ENCODE peak calls at places on chromosome 11, in five cellular contexts. Y, R, A, K and H are unnamed samples.

GRCh38 chr11:40030867-40031266 is 1428.6 kb downstream of the LRRC4C start:
- DNase-seq in R (no peak), Y (no peak), A (no peak), K (peak), H (no peak)

GRCh38 chr11:77590194-77590591 is 440 bp downstream of the AQP11 start:
- DNase-seq in A (no peak), R (peak), Y (peak), K (peak), H (peak)

GRCh38 chr11:2325719-2326118 is 23.9 kb downstream of the TSPAN32 start:
- DNase-seq in A (no peak), K (no peak), R (peak), Y (no peak), H (no peak)

GRCh38 chr11:76598426-76598839 is 72.1 kb downstream of the LRRC32 start:
- DNase-seq in R (peak), A (no peak), K (peak), Y (peak), H (peak)

GRCh38 chr11:6397636-6398035 is 7.4 kb downstream of the SMPD1 start:
- DNase-seq in Y (no peak), K (no peak), R (peak), A (no peak), H (peak)

GRCh38 chr11:32775908-32776307 is 18.6 kb downstream of the CCDC73 start:
- DNase-seq in R (no peak), K (no peak), A (no peak), Y (no peak), H (no peak)

GRCh38 chr11:45754261-45754709 is 50.7 kb upstream of the SLC35C1 start:
- DNase-seq in R (peak), K (peak), Y (no peak), A (no peak), H (no peak)

GRCh38 chr11:10379433-10379832 is 74.6 kb downstream of the ADM start:
- DNase-seq in K (no peak), Y (no peak), R (peak), A (no peak), H (no peak)

GRCh38 chr11:8561461-8561860 is 32.6 kb downstream of the STK33 start:
- DNase-seq in Y (no peak), K (no peak), R (no peak), A (no peak), H (no peak)

GRCh38 chr11:67020949-67021348 is 2.0 kb upstream of the SYT12 start:
- DNase-seq in A (no peak), R (no peak), Y (no peak), K (no peak), H (no peak)

GRCh38 chr11:67023957-67024353 is 1.0 kb downstream of the SYT12 start:
- DNase-seq in Y (no peak), K (no peak), R (no peak), A (no peak), H (no peak)

GRCh38 chr11:67024410-67024809 is 1.5 kb downstream of the SYT12 start:
- DNase-seq in R (no peak), A (no peak), K (no peak), Y (no peak), H (no peak)

GRCh38 chr11:67022961-67023956 is at the start of gene SYT12:
- DNase-seq in Y (no peak), K (peak), R (peak), A (no peak), H (no peak)

GRCh38 chr11:67022341-67022933 is 497 bp upstream of the SYT12 start:
- DNase-seq in R (peak), Y (no peak), A (no peak), K (no peak), H (no peak)
- H3K4me3 ChIP-seq in R (peak), Y (peak), A (no peak), K (peak), H (peak)

DNA sequence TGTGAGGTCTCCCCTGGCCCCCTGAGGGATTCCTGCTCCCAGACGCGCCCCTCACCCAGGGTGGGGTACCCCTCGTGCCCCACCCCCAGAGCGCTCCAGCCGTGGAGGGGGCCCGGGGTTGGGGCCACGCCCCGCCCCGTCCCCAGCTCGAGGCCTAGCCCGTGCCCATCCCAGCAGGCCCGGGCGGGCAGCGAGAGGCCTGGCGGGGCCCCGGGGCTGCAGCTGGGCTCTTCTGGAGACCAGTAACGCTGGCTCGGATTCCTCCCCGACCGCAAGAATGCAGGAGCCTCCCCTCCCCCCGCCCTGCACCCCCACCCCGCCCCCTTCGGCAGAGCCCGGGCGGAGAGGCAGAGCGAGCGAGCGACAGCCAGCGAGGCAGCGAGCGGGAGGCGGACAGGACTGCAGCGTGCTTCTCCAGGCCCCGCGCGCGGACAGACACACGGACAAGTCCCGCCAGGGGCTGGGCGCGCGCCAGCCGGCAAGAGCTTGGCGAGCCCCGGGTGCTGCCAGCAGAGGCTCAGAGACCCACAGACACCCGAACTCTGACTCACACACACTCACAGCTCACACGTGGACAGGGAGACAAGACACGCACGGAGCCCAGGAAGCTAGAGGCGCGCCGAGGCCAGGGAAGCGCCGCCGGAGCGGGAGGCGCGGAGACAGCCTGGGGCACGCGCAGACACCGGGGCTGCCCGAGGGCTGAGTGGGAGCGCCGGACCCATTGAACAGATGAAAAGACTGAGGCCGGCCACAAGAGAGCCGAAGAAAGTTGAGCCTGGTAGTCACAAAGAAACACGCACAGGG is 15.2 kb downstream of the BCL9L start:
- DNase-seq in R (peak), Y (peak), A (peak), K (peak), H (peak)
- H3K4me3 ChIP-seq in R (peak), Y (peak), A (peak), K (peak), H (peak)

GRCh38 chr11:64874308-64874707 is 4.1 kb downstream of the EHD1 start:
- DNase-seq in A (peak), R (no peak), K (no peak), Y (no peak), H (no peak)
- H3K4me3 ChIP-seq in A (no peak), R (no peak), K (no peak), Y (peak), H (no peak)

GRCh38 chr11:35142481-35143207 is 3.7 kb downstream of the CD44 start:
- DNase-seq in K (peak), A (no peak), R (peak), Y (no peak), H (peak)

GRCh38 chr11:35139883-35140282 is 912 bp downstream of the CD44 start:
- DNase-seq in Y (no peak), A (no peak), R (no peak), K (no peak), H (no peak)

GRCh38 chr11:35141034-35141433 is 2.1 kb downstream of the CD44 start:
- DNase-seq in K (no peak), A (no peak), R (no peak), Y (no peak), H (no peak)

GRCh38 chr11:35143509-35144102 is 4.6 kb downstream of the CD44 start:
- DNase-seq in Y (no peak), K (no peak), R (no peak), A (no peak), H (no peak)

DNA sequence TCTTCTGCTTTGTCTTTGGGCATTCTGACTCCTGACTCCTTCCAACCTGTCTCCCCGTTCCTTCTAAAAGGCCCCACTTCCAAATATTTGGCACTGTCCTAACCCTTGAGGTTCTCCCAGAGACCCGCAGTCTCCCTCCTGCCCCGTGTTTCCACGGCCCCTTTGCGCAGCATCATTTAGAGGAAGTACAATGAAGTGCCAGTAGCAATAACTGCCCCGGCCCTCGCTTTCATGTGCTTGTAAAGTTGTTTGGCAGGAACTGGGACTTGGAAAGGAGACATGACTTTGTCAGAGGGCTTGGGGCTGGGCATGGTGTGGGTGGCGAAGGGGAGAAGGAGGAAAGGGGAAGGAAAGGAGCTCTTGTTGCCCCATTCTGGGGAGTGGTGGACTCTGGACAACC is 2.6 kb downstream of the CD44 start:
- DNase-seq in Y (no peak), R (no peak), K (no peak), A (peak), H (no peak)
- H3K4me3 ChIP-seq in Y (peak), R (no peak), K (no peak), A (no peak), H (no peak)

DNA sequence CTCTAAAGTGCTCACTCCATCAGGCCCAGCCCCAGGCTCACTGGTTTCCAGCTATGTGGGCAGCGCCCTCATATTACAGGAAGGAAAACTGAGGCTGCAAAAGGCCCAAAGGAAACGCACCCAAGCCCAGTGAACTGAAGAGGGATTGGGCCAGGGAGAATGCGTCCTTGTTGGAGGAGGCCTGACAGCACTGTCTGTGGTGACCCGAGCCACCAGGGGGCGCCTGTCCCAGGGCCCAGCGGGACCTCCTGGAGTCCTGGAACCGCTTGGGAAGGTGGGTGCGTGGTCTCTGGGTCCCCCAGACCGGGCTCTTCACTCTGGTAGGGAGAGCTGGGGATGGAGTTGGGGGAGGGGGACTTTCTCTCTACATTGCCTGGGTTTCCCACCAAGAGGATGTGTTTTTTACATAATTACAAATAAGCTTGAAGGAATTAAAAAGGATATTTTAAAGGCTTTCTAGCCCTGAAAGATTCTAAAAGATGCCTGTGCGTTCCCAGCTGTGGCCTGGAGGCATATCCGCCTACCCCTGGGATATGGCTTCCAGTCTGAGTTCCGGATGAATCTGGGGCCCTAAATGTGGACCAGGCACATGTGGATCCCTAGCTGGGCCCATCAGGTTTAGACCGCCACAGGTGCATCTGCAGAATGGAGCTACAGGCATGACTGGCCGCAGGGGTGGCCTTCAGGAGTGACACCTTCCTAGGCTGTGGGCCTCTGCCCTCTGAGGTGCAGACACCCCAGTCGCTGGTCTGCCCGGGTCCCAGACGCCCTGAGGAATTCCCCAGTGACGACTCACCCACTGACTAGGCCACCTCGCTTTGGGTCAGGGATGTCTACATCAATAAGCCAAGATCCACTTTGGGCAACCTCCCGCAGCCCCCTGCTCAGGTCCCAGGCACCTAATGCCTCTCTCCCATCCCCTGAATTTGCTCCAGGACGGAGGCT is 4.2 kb downstream of the SPI1 start:
- DNase-seq in Y (peak), R (peak), A (peak), K (peak), H (peak)
- H3K4me3 ChIP-seq in Y (no peak), R (no peak), A (no peak), K (no peak), H (no peak)

GRCh38 chr11:103883291-103883690 is 153.1 kb upstream of the DDI1 start:
- DNase-seq in A (no peak), Y (no peak), K (no peak), R (no peak), H (no peak)

GRCh38 chr11:103881518-103882070 is 154.8 kb upstream of the DDI1 start:
- DNase-seq in R (no peak), K (no peak), Y (no peak), A (no peak), H (no peak)

GRCh38 chr11:103880968-103881367 is 155.5 kb upstream of the DDI1 start:
- DNase-seq in R (no peak), Y (no peak), K (no peak), A (no peak), H (no peak)

GRCh38 chr11:103887001-103887680 is 149.3 kb upstream of the DDI1 start:
- DNase-seq in K (no peak), A (no peak), R (peak), Y (no peak), H (no peak)

DNA sequence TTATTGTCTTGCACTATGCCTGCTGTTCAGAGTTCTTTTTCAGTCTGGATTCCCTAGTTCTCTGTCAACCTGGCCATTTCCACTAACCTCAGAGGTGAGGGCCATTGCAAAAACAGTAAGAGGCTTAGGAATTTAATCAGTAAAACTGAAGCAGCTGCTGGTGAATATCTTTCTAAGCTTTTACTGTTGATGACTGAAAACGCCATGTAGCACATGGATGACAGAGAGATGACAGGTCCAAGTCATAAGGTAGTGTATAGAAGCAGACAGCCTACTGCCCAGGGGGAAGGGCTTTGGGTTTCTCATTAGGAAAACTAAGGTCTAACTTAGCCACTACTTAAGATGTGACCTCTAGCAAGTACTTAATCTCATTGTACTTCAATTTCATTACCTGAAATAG is 152.6 kb upstream of the DDI1 start:
- DNase-seq in A (no peak), R (no peak), K (no peak), Y (no peak), H (no peak)
- H3K4me3 ChIP-seq in A (no peak), R (no peak), K (no peak), Y (no peak), H (no peak)

GRCh38 chr11:47376183-47376542 is 2.2 kb downstream of the SPI1 start:
- DNase-seq in K (no peak), R (no peak), A (no peak), Y (no peak), H (no peak)

GRCh38 chr11:47378011-47378835 is at the start of gene SPI1:
- DNase-seq in A (no peak), K (peak), R (no peak), Y (no peak), H (no peak)

GRCh38 chr11:47376543-47377371 is 1.6 kb downstream of the SPI1 start:
- DNase-seq in A (no peak), K (peak), R (peak), Y (no peak), H (no peak)

GRCh38 chr11:47378836-47379170 is 456 bp upstream of the SPI1 start:
- DNase-seq in R (no peak), K (no peak), A (no peak), Y (no peak), H (no peak)

GRCh38 chr11:47377571-47378010 is 756 bp downstream of the SPI1 start:
- DNase-seq in Y (no peak), K (no peak), A (no peak), R (no peak), H (peak)
- H3K4me3 ChIP-seq in Y (peak), K (no peak), A (peak), R (no peak), H (no peak)

DNA sequence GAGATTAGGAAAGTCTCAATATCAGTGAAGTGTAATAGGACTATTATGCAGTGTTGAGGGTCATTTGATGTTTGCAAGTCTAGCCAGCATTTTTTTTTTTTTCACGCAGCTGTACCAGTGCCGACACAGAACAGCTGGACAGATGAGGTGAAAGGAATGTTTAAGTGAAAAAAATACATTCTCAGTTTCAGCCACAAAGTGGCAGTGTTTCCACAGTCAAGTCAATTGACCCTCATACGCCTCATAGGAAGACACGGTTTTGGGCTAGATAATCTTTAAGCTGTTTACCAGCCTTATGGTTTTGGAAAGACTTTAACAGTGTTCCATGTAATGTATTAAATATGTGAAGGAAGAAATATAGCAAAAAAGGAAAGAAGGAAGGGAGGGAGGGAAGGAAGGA is 349.9 kb upstream of the ANO3 start:
- DNase-seq in Y (no peak), K (peak), R (peak), A (no peak), H (peak)
- H3K4me3 ChIP-seq in Y (peak), K (no peak), R (no peak), A (no peak), H (no peak)